ENCODE peak calls at places on chromosomes 11 and 22, in four cellular contexts. S is ACHN, P is iris pigment epithelial cell, V is adipocyte. U is an unnamed sample.

GRCh38 chr11:43982421-43982820 is 40.0 kb downstream of the C11orf96 start:
- DNase-seq in S (no peak), V (no peak), P (no peak), U (no peak)

GRCh38 chr22:34045311-34045710 is 125.0 kb upstream of the LARGE1 start:
- DNase-seq in S (no peak), V (no peak), P (no peak), U (no peak)

GRCh38 chr22:34105461-34106062 is 185.3 kb upstream of the LARGE1 start:
- DNase-seq in P (peak), V (peak), S (peak), U (peak)

GRCh38 chr11:122628691-122629555 is 26.6 kb upstream of the UBASH3B start:
- DNase-seq in S (peak), P (peak), V (peak), U (peak)

GRCh38 chr22:31637375-31637937 is 24.6 kb downstream of the PISD start:
- DNase-seq in P (no peak), S (no peak), V (no peak), U (peak)

GRCh38 chr11:73969991-73970800 is 12.4 kb downstream of the UCP2 start:
- DNase-seq in S (no peak), P (no peak), V (no peak), U (no peak)

GRCh38 chr22:37263966-37264887 is 18.1 kb upstream of the CYTH4 start:
- DNase-seq in V (no peak), S (no peak), P (no peak), U (no peak)

GRCh38 chr11:19311306-19312030 is 70.7 kb upstream of the E2F8 start:
- DNase-seq in P (peak), S (peak), V (peak), U (peak)

GRCh38 chr11:125468852-125469251 is 27.2 kb downstream of the FEZ1 start:
- DNase-seq in P (no peak), S (no peak), V (no peak), U (no peak)

GRCh38 chr11:110989734-110990133 is 255.8 kb upstream of the POU2AF2 start:
- DNase-seq in V (peak), P (peak), S (no peak), U (no peak)

GRCh38 chr11:1120532-1121342 is 37.0 kb upstream of the MUC5AC start:
- DNase-seq in S (no peak), V (no peak), P (no peak), U (no peak)

GRCh38 chr11:68302256-68303054 is 9.9 kb upstream of the LRP5 start:
- DNase-seq in P (peak), S (peak), V (peak), U (no peak)

GRCh38 chr11:119134389-119134978 is 13.1 kb downstream of the HINFP start:
- DNase-seq in S (peak), P (peak), V (peak), U (peak)

GRCh38 chr22:32410459-32410858 is 1.6 kb downstream of the RTCB start:
- DNase-seq in S (no peak), V (no peak), P (no peak), U (no peak)

GRCh38 chr11:70944141-70944540 is 308.2 kb downstream of the SHANK2 start:
- DNase-seq in V (no peak), P (no peak), S (no peak), U (no peak)

GRCh38 chr22:38788417-38788816 is 5.5 kb downstream of the DNAL4 start:
- DNase-seq in S (peak), P (peak), V (peak), U (peak)

GRCh38 chr22:20164863-20165262 is 14.0 kb upstream of the CCDC188 start:
- DNase-seq in V (no peak), S (no peak), P (no peak), U (no peak)

GRCh38 chr11:34147581-34147980 is 42.2 kb downstream of the NAT10 start:
- DNase-seq in V (no peak), P (no peak), S (no peak), U (no peak)

U was measured in Right ventricle myocardium superior.